ENCODE peak calls at places on chromosomes 13 and 19, in seven cellular contexts. Z, R, F, E, B, P and A are unnamed samples.

GRCh38 chr13:51425410-51426042 is 27.3 kb downstream of the INTS6 start:
- DNase-seq in R (no peak), P (no peak), E (no peak), B (no peak), F (peak), Z (no peak), A (no peak)

GRCh38 chr19:16061943-16062342 is 14.4 kb upstream of the TPM4 start:
- DNase-seq in R (no peak), F (no peak), Z (no peak), P (no peak), E (no peak), B (no peak), A (no peak)

GRCh38 chr13:26420282-26420960 is 137.1 kb upstream of the WASF3 start:
- DNase-seq in B (no peak), R (no peak), F (peak), Z (no peak), P (no peak), E (no peak), A (no peak)

GRCh38 chr13:20525601-20526544 is at the start of gene CRYL1:
- DNase-seq in R (peak), E (peak), P (peak), F (peak), Z (no peak), B (peak), A (peak)

GRCh38 chr13:109785141-109785891 is 1.1 kb downstream of the IRS2 start:
- DNase-seq in F (peak), Z (no peak), B (no peak), E (peak), R (peak), P (no peak), A (peak)

GRCh38 chr13:24348797-24349515 is 39.6 kb downstream of the C1QTNF9 start:
- DNase-seq in P (no peak), R (peak), B (no peak), Z (no peak), F (no peak), E (no peak), A (peak)

GRCh38 chr13:107715496-107715895 is 499.8 kb downstream of the LIG4 start:
- DNase-seq in Z (no peak), F (no peak), E (no peak), P (no peak), B (no peak), R (no peak), A (no peak)

GRCh38 chr13:59681630-59682311 is 482.0 kb downstream of the DIAPH3 start:
- DNase-seq in R (no peak), P (no peak), F (no peak), Z (no peak), E (no peak), B (no peak), A (no peak)

GRCh38 chr13:112790735-112791641 is 101.2 kb downstream of the ATP11A start:
- DNase-seq in Z (no peak), B (no peak), R (peak), P (no peak), E (no peak), F (peak), A (no peak)

GRCh38 chr13:20160346-20161274 is at the start of gene GJA3:
- DNase-seq in P (no peak), E (no peak), R (no peak), B (no peak), Z (no peak), F (peak), A (no peak)

GRCh38 chr13:39877134-39877533 is 221.7 kb downstream of the COG6 start:
- DNase-seq in E (no peak), B (no peak), Z (no peak), R (no peak), F (no peak), P (no peak), A (no peak)

GRCh38 chr13:27147530-27148170 is 24.0 kb downstream of the USP12 start:
- DNase-seq in Z (no peak), F (peak), R (no peak), B (no peak), E (no peak), P (no peak), A (no peak)

GRCh38 chr19:19758164-19758563 is 25.3 kb upstream of the ZNF14 start:
- DNase-seq in E (no peak), B (no peak), R (no peak), P (no peak), F (no peak), Z (no peak), A (no peak)

GRCh38 chr13:74288361-74288911 is 154.2 kb upstream of the KLF12 start:
- DNase-seq in Z (no peak), B (no peak), R (peak), F (no peak), E (peak), P (no peak), A (no peak)

GRCh38 chr13:33751151-33751550 is 66.8 kb upstream of the RFC3 start:
- DNase-seq in F (peak), B (no peak), E (no peak), R (no peak), Z (no peak), P (no peak), A (no peak)

GRCh38 chr13:50119593-50119992 is 104.3 kb downstream of the KCNRG start:
- DNase-seq in P (no peak), Z (no peak), B (no peak), F (peak), R (no peak), E (no peak), A (peak)

GRCh38 chr19:35899547-35900214 is 659 bp downstream of the NFKBID start:
- DNase-seq in Z (peak), F (peak), E (peak), R (peak), P (peak), B (peak), A (peak)
- H3K27ac ChIP-seq in Z (peak), F (peak), E (peak), R (peak), P (peak), B (peak), A (peak)

GRCh38 chr13:44397766-44398223 is 24.2 kb downstream of the SERP2 start:
- DNase-seq in F (peak), P (no peak), B (no peak), R (no peak), E (peak), Z (no peak), A (no peak)
- TF ChIP-seq POLR2A in F (no peak), P (no peak), B (no peak), R (no peak), E (no peak), Z (no peak), A (no peak)

GRCh38 chr13:101654916-101655315 is 202.4 kb downstream of the ITGBL1 start:
- DNase-seq in B (no peak), P (no peak), E (no peak), R (no peak), F (peak), Z (no peak), A (no peak)

GRCh38 chr13:101649490-101650126 is 197.1 kb downstream of the ITGBL1 start:
- DNase-seq in E (no peak), Z (no peak), B (no peak), P (peak), R (no peak), F (peak), A (no peak)

GRCh38 chr13:101647760-101648159 is 195.3 kb downstream of the ITGBL1 start:
- DNase-seq in F (no peak), Z (no peak), E (no peak), B (no peak), R (no peak), P (no peak), A (no peak)

DNA sequence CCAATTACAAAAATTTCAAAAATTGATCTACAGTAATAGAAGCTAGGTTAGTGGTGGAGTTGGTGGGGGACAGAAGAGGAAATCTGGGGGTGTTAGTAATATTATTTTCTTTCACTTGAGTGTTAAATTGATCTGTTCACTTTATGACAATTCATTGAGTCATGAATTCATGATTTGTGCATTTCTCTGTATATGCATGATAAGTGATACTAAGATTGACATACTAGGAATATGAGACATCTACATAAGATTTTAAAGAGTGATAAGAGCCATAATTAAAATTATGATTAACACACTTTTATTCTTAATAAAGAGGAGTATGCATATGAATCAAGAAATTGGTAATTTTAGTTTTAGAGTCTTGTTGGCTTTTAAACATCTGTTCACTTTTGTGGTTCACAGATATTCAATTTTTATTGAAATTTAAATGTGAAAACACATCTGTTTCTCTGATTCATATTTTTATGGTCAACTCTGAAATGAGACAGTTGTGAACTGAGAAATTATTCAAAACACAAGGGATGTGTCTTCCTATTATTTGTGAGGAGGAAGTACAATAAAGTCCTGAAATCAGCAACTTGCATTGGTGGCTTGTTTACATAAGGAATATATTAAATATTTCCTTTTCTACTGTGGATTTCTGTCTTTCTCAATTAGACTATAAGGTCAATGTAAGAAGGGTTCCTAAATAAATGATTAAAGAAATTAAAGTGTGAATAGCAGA is 196.5 kb downstream of the ITGBL1 start:
- DNase-seq in R (no peak), E (no peak), F (no peak), B (no peak), P (no peak), Z (no peak), A (no peak)
- H3K27ac ChIP-seq in R (no peak), E (no peak), F (no peak), B (no peak), P (no peak), Z (no peak), A (no peak)

GRCh38 chr19:39970674-39971379 is at the start of gene PSMC4:
- DNase-seq in F (peak), P (peak), E (peak), R (peak), B (peak), Z (peak), A (peak)
- TF ChIP-seq POLR2A in F (peak), P (peak), E (peak), R (peak), B (peak), Z (peak), A (peak)

DNA sequence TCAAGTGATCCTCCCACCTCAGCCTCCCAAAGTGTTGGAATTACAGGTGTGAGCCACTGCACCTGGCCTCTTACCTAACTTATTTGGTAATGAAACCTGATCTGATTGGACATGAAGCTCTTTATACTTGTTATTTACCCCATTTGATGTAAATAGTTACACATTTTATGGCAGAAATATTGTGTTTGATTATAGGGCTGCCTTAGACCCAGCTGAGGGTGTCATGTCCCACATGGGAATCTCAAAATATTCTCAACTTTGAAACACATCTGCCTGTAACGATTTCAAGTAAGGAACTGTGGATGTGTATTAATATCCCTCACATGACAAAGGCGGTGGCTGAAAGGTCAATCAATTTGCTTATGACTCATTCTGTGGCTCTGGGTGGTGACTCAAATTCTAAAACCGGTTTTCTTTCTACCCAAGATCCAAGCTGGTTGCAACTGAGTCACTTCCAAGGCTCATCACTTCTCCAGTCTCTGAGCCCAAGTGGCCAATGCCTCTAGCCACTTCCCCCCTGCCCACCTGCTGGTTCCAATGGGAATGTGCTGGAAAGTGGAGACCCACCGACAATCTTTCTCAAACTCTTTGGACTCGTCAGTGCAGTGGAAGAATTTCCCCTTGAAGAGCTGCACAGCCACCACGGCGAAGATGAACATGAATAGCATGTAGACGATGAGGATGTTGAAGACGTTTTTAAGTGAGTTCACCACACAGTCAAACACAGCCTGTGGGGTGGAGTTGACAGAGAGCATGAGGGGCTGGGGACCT is 110.9 kb downstream of the IER2 start:
- DNase-seq in R (peak), F (peak), P (peak), E (no peak), B (no peak), Z (no peak), A (peak)
- H3K27ac ChIP-seq in R (peak), F (no peak), P (no peak), E (no peak), B (peak), Z (peak), A (no peak)

GRCh38 chr19:8832132-8833021 is at the start of the genes MBD3L1 and ZNF558:
- DNase-seq in F (peak), P (peak), Z (peak), B (peak), E (peak), R (peak), A (peak)
- TF ChIP-seq POLR2A in F (peak), P (peak), Z (peak), B (no peak), E (peak), R (no peak), A (peak)

GRCh38 chr19:7931221-7932061 is 5.5 kb upstream of the CTXN1 start:
- DNase-seq in R (no peak), B (no peak), P (no peak), E (peak), Z (no peak), F (no peak), A (no peak)
- H3K27ac ChIP-seq in R (peak), B (peak), P (no peak), E (peak), Z (peak), F (no peak), A (no peak)

DNA sequence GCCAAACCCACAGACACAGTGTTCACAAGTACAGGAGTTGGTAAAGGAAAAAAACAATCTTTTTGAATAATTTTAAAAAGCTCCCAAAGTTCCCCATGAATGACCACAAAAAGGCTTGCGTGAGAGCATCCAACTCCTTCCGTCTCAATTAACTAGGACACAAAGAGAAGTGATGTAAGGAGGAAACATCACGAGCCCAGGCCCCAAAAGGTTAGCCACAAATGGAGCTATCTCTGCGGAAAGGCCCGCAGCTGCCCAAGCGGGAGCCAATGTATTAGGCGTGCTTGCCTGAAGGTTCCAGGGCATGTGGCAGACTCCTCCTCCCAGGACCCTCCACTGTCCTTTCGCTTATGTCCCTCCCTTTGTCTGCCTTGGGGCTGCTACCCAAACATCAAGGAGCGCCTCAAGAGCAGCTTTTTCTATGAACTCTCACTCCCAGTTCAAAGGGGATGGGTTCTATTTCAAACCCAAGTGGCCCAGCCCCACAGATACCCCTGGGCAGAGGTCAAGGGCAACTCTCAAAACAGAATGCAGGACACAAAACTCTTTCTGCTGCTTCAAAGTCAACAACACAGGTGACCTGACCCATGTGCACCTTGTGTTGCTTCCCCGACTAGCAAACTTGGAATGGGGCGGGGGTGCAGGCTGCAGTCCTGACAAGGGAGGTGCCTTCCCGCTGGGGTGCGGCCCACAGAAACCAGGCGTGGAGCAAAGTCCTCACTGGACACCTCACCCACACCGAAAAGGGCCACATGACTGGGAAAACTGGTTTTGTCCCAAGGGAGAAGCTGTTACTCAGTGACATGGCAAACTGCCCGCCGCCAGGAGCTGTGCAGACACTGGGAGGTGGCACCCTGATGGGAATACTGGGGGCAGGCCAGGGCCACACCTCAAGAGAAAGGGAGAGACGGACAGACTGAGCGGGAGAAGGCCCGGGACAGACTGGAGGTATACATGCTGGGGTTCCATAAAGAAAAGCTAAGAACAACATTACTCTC is 17.6 kb downstream of the ZC3H4 start:
- DNase-seq in F (no peak), B (no peak), R (peak), Z (peak), P (no peak), E (no peak), A (peak)
- TF ChIP-seq POLR2A in F (no peak), B (peak), R (no peak), Z (peak), P (no peak), E (peak), A (peak)